ENCODE peak calls at places on chromosome 9, in seven cellular contexts. One of them, this sample, is unnamed. For H3K9me3 and H3K79me2, the result is how much of the 10 kb centered on the place peaks cover.

GRCh38 chr9:130260816-130261765 is 4.5 kb upstream of the HMCN2 start:
- DNase-seq in fibroblast of lung: no peak
- DNase-seq in GM12878: no peak
- DNase-seq in HCT116: no peak
- DNase-seq in GM23248: peak
- DNase-seq in H9: no peak
- DNase-seq in K562: no peak
- DNase-seq in this sample: no peak

GRCh38 chr9:16328349-16328748 is 542.1 kb downstream of the BNC2 start:
- DNase-seq in fibroblast of lung: peak
- DNase-seq in GM12878: no peak
- DNase-seq in HCT116: no peak
- DNase-seq in GM23248: no peak
- DNase-seq in H9: no peak
- DNase-seq in K562: no peak
- DNase-seq in this sample: no peak

GRCh38 chr9:136109351-136110081 is 9.2 kb downstream of the TMEM250 start:
- DNase-seq in fibroblast of lung: peak
- DNase-seq in GM12878: peak
- DNase-seq in HCT116: peak
- DNase-seq in GM23248: peak
- DNase-seq in H9: peak
- DNase-seq in K562: peak
- DNase-seq in this sample: peak

GRCh38 chr9:36148652-36149051 is 12.1 kb downstream of the GLIPR2 start:
- DNase-seq in fibroblast of lung: peak
- DNase-seq in GM12878: peak
- DNase-seq in HCT116: no peak
- DNase-seq in GM23248: peak
- DNase-seq in H9: no peak
- DNase-seq in K562: peak
- DNase-seq in this sample: peak

GRCh38 chr9:84301851-84302250 is 38.7 kb downstream of the SLC28A3 start:
- DNase-seq in fibroblast of lung: peak
- DNase-seq in GM12878: no peak
- DNase-seq in HCT116: no peak
- DNase-seq in GM23248: peak
- DNase-seq in H9: no peak
- DNase-seq in K562: no peak
- DNase-seq in this sample: no peak

GRCh38 chr9:129419382-129419899 is 201.5 kb downstream of the C9orf50 start:
- DNase-seq in fibroblast of lung: no peak
- DNase-seq in GM12878: no peak
- DNase-seq in HCT116: no peak
- DNase-seq in GM23248: no peak
- DNase-seq in H9: no peak
- DNase-seq in K562: no peak
- DNase-seq in this sample: no peak

GRCh38 chr9:112925058-112925641 is 34.5 kb upstream of the SLC46A2 start:
- DNase-seq in fibroblast of lung: peak
- DNase-seq in GM12878: no peak
- DNase-seq in HCT116: peak
- DNase-seq in GM23248: peak
- DNase-seq in H9: peak
- DNase-seq in K562: peak
- DNase-seq in this sample: no peak

GRCh38 chr9:136086213-136086881 is 8.7 kb downstream of the NACC2 start:
- DNase-seq in fibroblast of lung: no peak
- DNase-seq in GM12878: no peak
- DNase-seq in HCT116: no peak
- DNase-seq in GM23248: no peak
- DNase-seq in H9: peak
- DNase-seq in K562: no peak
- DNase-seq in this sample: no peak

GRCh38 chr9:115456515-115456914 is 338.6 kb upstream of the TNC start:
- DNase-seq in fibroblast of lung: peak
- DNase-seq in GM12878: no peak
- DNase-seq in HCT116: no peak
- DNase-seq in GM23248: peak
- DNase-seq in H9: no peak
- DNase-seq in K562: no peak
- DNase-seq in this sample: no peak

GRCh38 chr9:89412951-89413350 is 85.0 kb downstream of the SEMA4D start:
- DNase-seq in fibroblast of lung: no peak
- DNase-seq in GM12878: no peak
- DNase-seq in HCT116: no peak
- DNase-seq in GM23248: no peak
- DNase-seq in H9: no peak
- DNase-seq in K562: no peak
- DNase-seq in this sample: no peak

GRCh38 chr9:107586493-107586892 is 96.9 kb upstream of the KLF4 start:
- DNase-seq in fibroblast of lung: no peak
- DNase-seq in GM12878: no peak
- DNase-seq in HCT116: no peak
- DNase-seq in GM23248: no peak
- DNase-seq in H9: no peak
- DNase-seq in K562: no peak
- DNase-seq in this sample: no peak

GRCh38 chr9:135343733-135344522 is 135.7 kb upstream of the PPP1R26 start:
- DNase-seq in fibroblast of lung: peak
- DNase-seq in GM12878: no peak
- DNase-seq in HCT116: peak
- DNase-seq in GM23248: peak
- DNase-seq in H9: peak
- DNase-seq in K562: peak
- DNase-seq in this sample: peak

GRCh38 chr9:96766199-96766598 is 11.7 kb downstream of the ZNF510 start:
- DNase-seq in fibroblast of lung: no peak
- DNase-seq in GM12878: no peak
- DNase-seq in HCT116: no peak
- DNase-seq in GM23248: no peak
- DNase-seq in H9: no peak
- DNase-seq in K562: no peak
- DNase-seq in this sample: no peak
- H3K9me3 ChIP-seq in fibroblast of lung: under half
- H3K9me3 ChIP-seq in GM12878: under half
- H3K9me3 ChIP-seq in HCT116: under half
- H3K9me3 ChIP-seq in GM23248: under half
- H3K9me3 ChIP-seq in H9: half or more
- H3K9me3 ChIP-seq in K562: under half
- H3K9me3 ChIP-seq in this sample: under half

DNA sequence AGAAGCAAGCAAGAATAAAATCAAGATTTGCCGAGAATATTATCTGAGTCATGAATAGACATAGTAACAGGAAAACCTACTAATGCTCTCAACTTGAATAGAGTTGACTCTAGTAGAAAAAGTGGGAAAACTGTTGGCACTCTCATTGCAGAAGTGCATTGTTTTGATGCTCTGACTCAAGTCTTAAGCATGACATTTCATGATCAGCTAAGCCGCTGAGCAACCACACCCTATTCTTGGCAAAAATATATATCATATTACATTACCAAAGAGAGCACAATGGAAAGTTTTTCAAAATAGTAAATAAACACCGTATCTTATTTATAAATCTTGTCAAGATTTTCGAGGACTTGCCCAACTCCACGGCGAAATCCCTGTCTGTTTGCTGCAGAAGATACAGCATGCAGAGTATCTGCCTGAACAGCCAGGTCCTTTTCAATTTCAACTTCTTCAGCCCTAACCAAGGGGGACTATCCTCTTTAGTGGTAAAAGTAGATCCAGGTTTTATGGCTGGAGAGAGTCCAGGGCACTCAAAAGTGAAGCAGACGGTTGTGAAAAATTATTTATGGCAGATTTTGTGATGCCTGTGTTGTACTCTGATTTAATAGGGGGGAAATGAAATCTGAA is 13.9 kb upstream of the ADAMTSL1 start:
- DNase-seq in fibroblast of lung: peak
- DNase-seq in GM12878: no peak
- DNase-seq in HCT116: no peak
- DNase-seq in GM23248: peak
- DNase-seq in H9: no peak
- DNase-seq in K562: no peak
- DNase-seq in this sample: no peak
- H3K9ac ChIP-seq in fibroblast of lung: no peak
- H3K9ac ChIP-seq in GM12878: no peak
- H3K9ac ChIP-seq in HCT116: no peak
- H3K9ac ChIP-seq in GM23248: peak
- H3K9ac ChIP-seq in H9: no peak
- H3K9ac ChIP-seq in K562: no peak
- H3K9ac ChIP-seq in this sample: no peak

GRCh38 chr9:125190371-125190801 is 783 bp upstream of the PPP6C start:
- DNase-seq in fibroblast of lung: peak
- DNase-seq in GM12878: no peak
- DNase-seq in HCT116: no peak
- DNase-seq in GM23248: peak
- DNase-seq in H9: no peak
- DNase-seq in K562: peak
- DNase-seq in this sample: peak
- H3K79me2 ChIP-seq in fibroblast of lung: under half
- H3K79me2 ChIP-seq in GM12878: under half
- H3K79me2 ChIP-seq in HCT116: under half
- H3K79me2 ChIP-seq in GM23248: half or more
- H3K79me2 ChIP-seq in H9: under half
- H3K79me2 ChIP-seq in K562: half or more
- H3K79me2 ChIP-seq in this sample: half or more

GRCh38 chr9:121518634-121519033 is 19.0 kb upstream of the GGTA1 start:
- DNase-seq in fibroblast of lung: no peak
- DNase-seq in GM12878: no peak
- DNase-seq in HCT116: no peak
- DNase-seq in GM23248: no peak
- DNase-seq in H9: no peak
- DNase-seq in K562: no peak
- DNase-seq in this sample: no peak
- H3K9me3 ChIP-seq in fibroblast of lung: under half
- H3K9me3 ChIP-seq in GM12878: under half
- H3K9me3 ChIP-seq in HCT116: under half
- H3K9me3 ChIP-seq in GM23248: under half
- H3K9me3 ChIP-seq in H9: under half
- H3K9me3 ChIP-seq in K562: under half
- H3K9me3 ChIP-seq in this sample: under half

DNA sequence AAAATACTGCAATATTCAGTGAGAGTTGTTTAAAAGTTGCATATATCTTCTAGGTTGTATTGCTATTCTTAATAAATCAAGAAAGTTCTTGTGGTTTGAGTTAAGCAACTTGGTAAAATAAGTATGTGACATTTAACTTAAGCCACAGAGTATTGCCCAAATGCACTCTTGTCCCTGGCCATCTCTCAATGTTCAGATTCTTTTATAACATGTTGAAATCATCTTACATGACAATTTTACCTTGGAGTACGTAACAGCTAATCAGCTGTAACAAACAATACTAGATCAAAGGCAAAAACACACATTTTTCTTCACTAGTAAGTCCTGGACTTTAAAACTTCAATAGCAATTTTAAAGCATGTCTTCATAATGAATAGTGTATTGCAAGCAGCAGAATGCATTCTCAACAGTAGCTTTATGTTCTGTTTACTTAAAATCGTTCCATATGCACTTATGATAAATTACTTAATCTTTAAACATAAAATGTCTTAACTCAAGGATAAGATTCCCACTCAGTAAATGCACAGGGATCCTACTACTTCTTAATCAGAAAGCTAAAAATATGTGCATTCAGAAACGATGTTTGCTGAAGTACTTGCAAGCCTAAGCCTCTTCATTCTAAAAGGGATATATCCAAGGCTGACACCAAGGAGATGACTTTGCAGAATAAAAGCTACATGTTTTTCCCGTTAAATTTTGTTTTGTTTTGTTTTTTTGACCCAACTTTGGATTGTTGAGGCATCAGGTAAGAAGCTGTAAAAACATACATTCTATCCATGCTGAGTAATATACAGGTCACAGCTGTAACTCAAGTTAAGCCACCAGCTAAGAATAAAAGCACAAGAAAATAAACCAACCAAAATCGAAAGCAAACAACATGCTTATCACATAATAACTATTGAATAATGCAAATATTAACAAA is 86.1 kb upstream of the NFIB start:
- DNase-seq in fibroblast of lung: peak
- DNase-seq in GM12878: no peak
- DNase-seq in HCT116: no peak
- DNase-seq in GM23248: no peak
- DNase-seq in H9: no peak
- DNase-seq in K562: no peak
- DNase-seq in this sample: no peak
- H3K9ac ChIP-seq in fibroblast of lung: no peak
- H3K9ac ChIP-seq in GM12878: no peak
- H3K9ac ChIP-seq in HCT116: no peak
- H3K9ac ChIP-seq in GM23248: no peak
- H3K9ac ChIP-seq in H9: no peak
- H3K9ac ChIP-seq in K562: no peak
- H3K9ac ChIP-seq in this sample: no peak

GRCh38 chr9:111000202-111000601 is 38.1 kb downstream of the LPAR1 start:
- DNase-seq in fibroblast of lung: no peak
- DNase-seq in GM12878: no peak
- DNase-seq in HCT116: no peak
- DNase-seq in GM23248: no peak
- DNase-seq in H9: no peak
- DNase-seq in K562: no peak
- DNase-seq in this sample: no peak
- H3K79me2 ChIP-seq in fibroblast of lung: half or more
- H3K79me2 ChIP-seq in GM12878: under half
- H3K79me2 ChIP-seq in HCT116: under half
- H3K79me2 ChIP-seq in GM23248: half or more
- H3K79me2 ChIP-seq in H9: under half
- H3K79me2 ChIP-seq in K562: under half
- H3K79me2 ChIP-seq in this sample: under half

DNA sequence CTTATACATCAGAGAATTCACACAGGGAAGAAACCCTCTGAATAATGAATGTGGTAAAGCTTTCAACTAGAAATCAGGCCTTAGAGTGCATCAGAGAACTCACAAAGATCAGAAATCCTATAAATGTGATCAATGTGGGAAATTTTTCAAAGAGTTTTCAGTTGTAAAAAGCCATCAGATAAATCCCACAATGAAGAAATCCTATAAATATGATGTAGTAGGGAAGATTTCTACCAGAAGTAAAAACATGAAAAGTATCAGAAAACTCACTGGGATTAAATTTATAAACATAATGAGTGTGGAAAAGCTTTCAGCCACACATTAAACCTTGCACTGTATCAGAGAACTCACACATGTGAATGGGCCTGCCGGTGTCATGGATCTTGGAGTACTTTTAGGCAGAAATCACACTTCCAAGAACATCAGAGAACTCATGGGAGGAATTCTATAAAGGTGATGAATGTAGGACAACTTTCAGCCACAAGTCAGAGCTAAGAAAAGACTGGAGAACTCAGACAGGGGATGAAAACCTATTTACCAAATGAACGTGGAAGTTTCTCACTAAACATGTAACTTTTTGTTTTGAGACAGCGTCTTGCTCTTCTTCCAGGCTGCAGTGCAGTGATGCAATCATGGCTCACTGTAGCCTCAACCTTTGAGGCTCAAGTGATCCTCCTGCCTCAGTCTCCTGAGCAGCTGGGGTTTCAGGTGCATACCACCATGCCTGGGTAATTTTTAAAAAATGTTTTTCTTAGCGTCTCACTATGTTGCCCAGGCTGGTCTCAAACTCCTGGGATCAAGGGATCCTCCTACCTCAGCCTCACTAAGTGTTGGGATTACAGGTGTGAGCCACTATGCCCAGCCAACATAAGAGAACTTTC is 39.5 kb downstream of the ZNF510 start:
- DNase-seq in fibroblast of lung: no peak
- DNase-seq in GM12878: no peak
- DNase-seq in HCT116: no peak
- DNase-seq in GM23248: no peak
- DNase-seq in H9: no peak
- DNase-seq in K562: no peak
- DNase-seq in this sample: no peak
- H3K9me3 ChIP-seq in fibroblast of lung: under half
- H3K9me3 ChIP-seq in GM12878: under half
- H3K9me3 ChIP-seq in HCT116: under half
- H3K9me3 ChIP-seq in GM23248: under half
- H3K9me3 ChIP-seq in H9: under half
- H3K9me3 ChIP-seq in K562: under half
- H3K9me3 ChIP-seq in this sample: under half